ENCODE peak calls at places on chromosomes 3 and 15, in six cellular contexts. One of them, this sample, is unnamed.

GRCh38 chr3:56799251-56799882 is 2.4 kb downstream of the ARHGEF3 start:
- DNase-seq in mammary epithelial cell: peak
- DNase-seq in transverse colon: no peak
- DNase-seq in breast epithelium: no peak
- DNase-seq in upper lobe of right lung: no peak
- DNase-seq in astrocyte of the spinal cord: peak
- DNase-seq in this sample: peak

GRCh38 chr15:43958894-43959330 is 132.1 kb downstream of the WDR76 start:
- DNase-seq in mammary epithelial cell: peak
- DNase-seq in transverse colon: no peak
- DNase-seq in breast epithelium: no peak
- DNase-seq in upper lobe of right lung: no peak
- DNase-seq in astrocyte of the spinal cord: peak
- DNase-seq in this sample: no peak

GRCh38 chr15:53457479-53457878 is 302.0 kb downstream of the WDR72 start:
- DNase-seq in mammary epithelial cell: no peak
- DNase-seq in transverse colon: no peak
- DNase-seq in breast epithelium: no peak
- DNase-seq in upper lobe of right lung: no peak
- DNase-seq in astrocyte of the spinal cord: no peak
- DNase-seq in this sample: no peak

GRCh38 chr3:59425942-59426341 is 376.1 kb upstream of the CFAP20DC start:
- DNase-seq in mammary epithelial cell: no peak
- DNase-seq in transverse colon: no peak
- DNase-seq in breast epithelium: no peak
- DNase-seq in upper lobe of right lung: no peak
- DNase-seq in astrocyte of the spinal cord: no peak
- DNase-seq in this sample: no peak

GRCh38 chr15:90859234-90860131 is 8.9 kb upstream of the FURIN start:
- DNase-seq in mammary epithelial cell: no peak
- DNase-seq in transverse colon: no peak
- DNase-seq in breast epithelium: no peak
- DNase-seq in upper lobe of right lung: no peak
- DNase-seq in astrocyte of the spinal cord: no peak
- DNase-seq in this sample: no peak

GRCh38 chr3:156483961-156484787 is 70.7 kb downstream of the SSR3 start:
- DNase-seq in mammary epithelial cell: peak
- DNase-seq in transverse colon: peak
- DNase-seq in breast epithelium: no peak
- DNase-seq in upper lobe of right lung: no peak
- DNase-seq in astrocyte of the spinal cord: peak
- DNase-seq in this sample: peak

GRCh38 chr3:25592510-25592968 is 72.2 kb downstream of the TOP2B start:
- DNase-seq in mammary epithelial cell: peak
- DNase-seq in transverse colon: no peak
- DNase-seq in breast epithelium: no peak
- DNase-seq in upper lobe of right lung: no peak
- DNase-seq in astrocyte of the spinal cord: peak
- DNase-seq in this sample: peak

GRCh38 chr3:157913052-157913451 is 193.2 kb downstream of the SHOX2 start:
- DNase-seq in mammary epithelial cell: no peak
- DNase-seq in transverse colon: no peak
- DNase-seq in breast epithelium: no peak
- DNase-seq in upper lobe of right lung: no peak
- DNase-seq in astrocyte of the spinal cord: no peak
- DNase-seq in this sample: no peak

GRCh38 chr15:25789616-25790002 is 73.5 kb downstream of the ATP10A start:
- DNase-seq in mammary epithelial cell: no peak
- DNase-seq in transverse colon: no peak
- DNase-seq in breast epithelium: no peak
- DNase-seq in upper lobe of right lung: no peak
- DNase-seq in astrocyte of the spinal cord: no peak
- DNase-seq in this sample: no peak
- H3K4me3 ChIP-seq in mammary epithelial cell: no peak
- H3K4me3 ChIP-seq in transverse colon: no peak
- H3K4me3 ChIP-seq in breast epithelium: no peak
- H3K4me3 ChIP-seq in upper lobe of right lung: no peak
- H3K4me3 ChIP-seq in astrocyte of the spinal cord: no peak
- H3K4me3 ChIP-seq in this sample: no peak

GRCh38 chr15:42498212-42499038 is 3.0 kb downstream of the SNAP23 start:
- DNase-seq in mammary epithelial cell: no peak
- DNase-seq in transverse colon: no peak
- DNase-seq in breast epithelium: no peak
- DNase-seq in upper lobe of right lung: no peak
- DNase-seq in astrocyte of the spinal cord: no peak
- DNase-seq in this sample: peak
- H3K4me3 ChIP-seq in mammary epithelial cell: no peak
- H3K4me3 ChIP-seq in transverse colon: no peak
- H3K4me3 ChIP-seq in breast epithelium: no peak
- H3K4me3 ChIP-seq in upper lobe of right lung: no peak
- H3K4me3 ChIP-seq in astrocyte of the spinal cord: no peak
- H3K4me3 ChIP-seq in this sample: no peak

GRCh38 chr3:31576521-31576920 is 43.8 kb downstream of the STT3B start:
- DNase-seq in mammary epithelial cell: no peak
- DNase-seq in transverse colon: no peak
- DNase-seq in breast epithelium: no peak
- DNase-seq in upper lobe of right lung: no peak
- DNase-seq in astrocyte of the spinal cord: no peak
- DNase-seq in this sample: no peak
- H3K4me3 ChIP-seq in mammary epithelial cell: no peak
- H3K4me3 ChIP-seq in transverse colon: no peak
- H3K4me3 ChIP-seq in breast epithelium: no peak
- H3K4me3 ChIP-seq in upper lobe of right lung: no peak
- H3K4me3 ChIP-seq in astrocyte of the spinal cord: no peak
- H3K4me3 ChIP-seq in this sample: no peak

GRCh38 chr15:101579766-101580165 is 72.4 kb downstream of the TM2D3 start:
- DNase-seq in mammary epithelial cell: peak
- DNase-seq in transverse colon: no peak
- DNase-seq in breast epithelium: no peak
- DNase-seq in upper lobe of right lung: no peak
- DNase-seq in astrocyte of the spinal cord: peak
- DNase-seq in this sample: no peak
- H3K4me3 ChIP-seq in mammary epithelial cell: no peak
- H3K4me3 ChIP-seq in transverse colon: no peak
- H3K4me3 ChIP-seq in breast epithelium: no peak
- H3K4me3 ChIP-seq in upper lobe of right lung: no peak
- H3K4me3 ChIP-seq in astrocyte of the spinal cord: no peak
- H3K4me3 ChIP-seq in this sample: no peak

DNA sequence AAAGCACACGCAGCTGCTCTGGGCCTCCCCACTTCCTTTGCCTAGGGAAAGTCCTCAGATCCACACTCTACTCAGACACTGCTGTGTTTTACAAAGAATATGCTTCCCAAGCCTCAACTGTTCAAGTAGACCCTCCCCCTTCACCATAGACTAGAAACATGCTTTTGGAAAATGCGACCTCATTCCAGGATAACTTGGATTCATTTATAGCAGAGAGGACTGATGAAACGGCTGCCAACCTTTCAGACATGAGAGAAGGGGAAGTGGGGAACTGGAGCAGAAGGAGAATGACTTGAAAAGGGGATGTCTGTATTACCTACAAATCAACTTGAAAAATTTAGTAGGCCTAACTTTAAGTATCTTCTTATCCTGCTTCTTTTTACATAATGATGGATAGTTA is 63.9 kb downstream of the P3H2 start:
- DNase-seq in mammary epithelial cell: no peak
- DNase-seq in transverse colon: no peak
- DNase-seq in breast epithelium: no peak
- DNase-seq in upper lobe of right lung: no peak
- DNase-seq in astrocyte of the spinal cord: no peak
- DNase-seq in this sample: no peak
- H3K4me3 ChIP-seq in mammary epithelial cell: no peak
- H3K4me3 ChIP-seq in transverse colon: no peak
- H3K4me3 ChIP-seq in breast epithelium: no peak
- H3K4me3 ChIP-seq in upper lobe of right lung: no peak
- H3K4me3 ChIP-seq in astrocyte of the spinal cord: no peak
- H3K4me3 ChIP-seq in this sample: no peak

GRCh38 chr3:62368705-62369475 is 4.5 kb downstream of the FEZF2 start:
- DNase-seq in mammary epithelial cell: no peak
- DNase-seq in transverse colon: no peak
- DNase-seq in breast epithelium: no peak
- DNase-seq in upper lobe of right lung: no peak
- DNase-seq in astrocyte of the spinal cord: no peak
- DNase-seq in this sample: no peak
- H3K4me3 ChIP-seq in mammary epithelial cell: no peak
- H3K4me3 ChIP-seq in transverse colon: no peak
- H3K4me3 ChIP-seq in breast epithelium: no peak
- H3K4me3 ChIP-seq in upper lobe of right lung: no peak
- H3K4me3 ChIP-seq in astrocyte of the spinal cord: no peak
- H3K4me3 ChIP-seq in this sample: no peak

DNA sequence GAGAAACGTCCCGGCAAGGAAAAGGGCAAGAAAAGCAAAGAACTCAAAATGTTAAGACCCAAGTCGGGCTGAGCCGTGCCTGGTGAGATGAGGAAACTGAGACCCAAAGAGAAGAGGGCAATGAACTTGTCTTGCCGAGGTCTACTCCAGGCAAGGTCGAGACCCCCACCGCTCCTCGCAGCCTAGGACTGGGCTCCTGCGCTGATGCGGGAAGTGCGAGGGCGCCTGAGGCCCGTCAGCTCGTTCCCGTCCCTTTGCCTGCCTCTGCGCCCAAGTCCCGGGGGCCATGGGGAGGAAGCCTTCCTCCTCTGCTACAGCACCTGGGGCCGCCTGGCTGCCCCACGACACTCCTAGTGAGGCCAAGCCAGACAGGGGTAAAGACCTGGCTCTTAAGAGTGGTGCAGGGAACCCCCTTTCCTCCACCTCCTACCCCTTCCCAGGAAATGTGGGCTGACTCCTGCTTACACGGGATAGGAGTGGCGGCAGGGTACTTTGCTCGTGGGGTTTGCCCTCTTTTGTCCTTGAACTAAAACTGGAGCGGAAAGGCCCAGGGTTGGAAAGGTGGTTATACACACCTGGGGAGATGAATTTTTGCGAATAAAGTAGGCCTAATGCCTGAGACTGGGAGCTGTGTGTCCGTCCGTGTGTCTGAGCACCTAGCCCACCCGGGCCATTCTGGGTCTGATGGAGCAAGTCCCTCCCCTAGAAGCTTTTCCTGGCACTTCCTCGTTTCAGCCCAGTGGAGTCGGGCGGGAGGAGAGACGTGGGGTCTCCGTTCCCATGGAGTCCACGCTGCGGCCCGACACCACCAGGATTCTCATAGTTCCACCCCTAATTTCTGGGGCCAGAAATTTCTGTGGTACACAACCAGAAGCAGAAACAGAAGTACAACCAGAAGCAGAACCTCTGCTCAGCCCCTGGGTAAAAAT is 1.1 kb upstream of the MEGF11 start:
- DNase-seq in mammary epithelial cell: no peak
- DNase-seq in transverse colon: no peak
- DNase-seq in breast epithelium: no peak
- DNase-seq in upper lobe of right lung: no peak
- DNase-seq in astrocyte of the spinal cord: no peak
- DNase-seq in this sample: no peak
- H3K4me3 ChIP-seq in mammary epithelial cell: no peak
- H3K4me3 ChIP-seq in transverse colon: peak
- H3K4me3 ChIP-seq in breast epithelium: peak
- H3K4me3 ChIP-seq in upper lobe of right lung: no peak
- H3K4me3 ChIP-seq in astrocyte of the spinal cord: no peak
- H3K4me3 ChIP-seq in this sample: no peak

GRCh38 chr3:129428382-129429079 is at the start of gene EFCAB12:
- DNase-seq in mammary epithelial cell: peak
- DNase-seq in transverse colon: peak
- DNase-seq in breast epithelium: peak
- DNase-seq in upper lobe of right lung: peak
- DNase-seq in astrocyte of the spinal cord: peak
- DNase-seq in this sample: peak

GRCh38 chr3:129425619-129426018 is 2.8 kb downstream of the EFCAB12 start:
- DNase-seq in mammary epithelial cell: no peak
- DNase-seq in transverse colon: no peak
- DNase-seq in breast epithelium: no peak
- DNase-seq in upper lobe of right lung: no peak
- DNase-seq in astrocyte of the spinal cord: no peak
- DNase-seq in this sample: no peak

GRCh38 chr3:129429080-129429451 is 630 bp upstream of the EFCAB12 start:
- DNase-seq in mammary epithelial cell: no peak
- DNase-seq in transverse colon: no peak
- DNase-seq in breast epithelium: no peak
- DNase-seq in upper lobe of right lung: no peak
- DNase-seq in astrocyte of the spinal cord: no peak
- DNase-seq in this sample: no peak

GRCh38 chr3:129429597-129429996 is 1.2 kb upstream of the EFCAB12 start:
- DNase-seq in mammary epithelial cell: no peak
- DNase-seq in transverse colon: no peak
- DNase-seq in breast epithelium: no peak
- DNase-seq in upper lobe of right lung: no peak
- DNase-seq in astrocyte of the spinal cord: no peak
- DNase-seq in this sample: no peak

GRCh38 chr3:129428020-129428381 is 435 bp downstream of the EFCAB12 start:
- DNase-seq in mammary epithelial cell: no peak
- DNase-seq in transverse colon: no peak
- DNase-seq in breast epithelium: no peak
- DNase-seq in upper lobe of right lung: no peak
- DNase-seq in astrocyte of the spinal cord: no peak
- DNase-seq in this sample: no peak
- H3K4me3 ChIP-seq in mammary epithelial cell: peak
- H3K4me3 ChIP-seq in transverse colon: peak
- H3K4me3 ChIP-seq in breast epithelium: peak
- H3K4me3 ChIP-seq in upper lobe of right lung: peak
- H3K4me3 ChIP-seq in astrocyte of the spinal cord: peak
- H3K4me3 ChIP-seq in this sample: peak

This sample was measured in hepatocyte.